ENCODE peak calls at places on chromosomes 12 and 14, in nine cellular contexts. Q is heart left ventricle, P is stomach, T is tibial nerve, V is prostate gland, C is sigmoid colon, W is uterus, N is ovary, G is body of pancreas. R is an unnamed sample.

GRCh38 chr12:6807170-6807569 is 14.5 kb upstream of the GPR162 start:
- DNase-seq in G (no peak), V (no peak), Q (no peak), C (no peak), P (no peak), N (no peak), T (no peak), W (no peak), R (no peak)

GRCh38 chr14:103232338-103232808 is 101.7 kb upstream of the EIF5 start:
- DNase-seq in W (no peak), T (no peak), Q (peak; percentile 41), G (no peak), V (no peak), N (no peak), P (no peak), C (no peak), R (no peak)

GRCh38 chr12:131389051-131390013 is 321.6 kb upstream of the SFSWAP start:
- DNase-seq in V (no peak), N (no peak), W (no peak), P (no peak), Q (no peak), G (no peak), T (no peak), C (no peak), R (no peak)

GRCh38 chr14:58705066-58705465 is 67.3 kb downstream of the DACT1 start:
- DNase-seq in G (no peak), P (no peak), N (no peak), W (no peak), V (no peak), Q (no peak), C (no peak), T (peak; percentile 33), R (no peak)

GRCh38 chr14:26330982-26331381 is 266.9 kb downstream of the NOVA1 start:
- DNase-seq in T (no peak), N (no peak), V (no peak), G (no peak), P (no peak), Q (no peak), W (no peak), C (no peak), R (no peak)

GRCh38 chr14:51563560-51563959 is 88.2 kb upstream of the FRMD6 start:
- DNase-seq in N (no peak), V (no peak), Q (no peak), T (no peak), G (no peak), P (no peak), W (no peak), C (no peak), R (no peak)

GRCh38 chr14:80978403-80978802 is 23.0 kb downstream of the TSHR start:
- DNase-seq in V (no peak), N (no peak), W (no peak), Q (no peak), G (no peak), C (no peak), P (no peak), T (no peak), R (no peak)

GRCh38 chr14:20460458-20461229 is 590 bp downstream of the PIP4P1 start:
- DNase-seq in V (peak; percentile 32), Q (peak; percentile 76), N (peak; percentile 40), T (no peak), C (peak; percentile 76), W (no peak), G (peak; percentile 57), P (peak; percentile 68), R (no peak)

GRCh38 chr12:121776190-121777098 is 17.0 kb downstream of the RHOF start:
- DNase-seq in G (peak; percentile 84), V (peak; percentile 59), C (peak; percentile 87), Q (peak; percentile 92), T (peak; percentile 72), N (peak; percentile 80), W (peak; percentile 71), P (peak; percentile 90), R (no peak)

DNA sequence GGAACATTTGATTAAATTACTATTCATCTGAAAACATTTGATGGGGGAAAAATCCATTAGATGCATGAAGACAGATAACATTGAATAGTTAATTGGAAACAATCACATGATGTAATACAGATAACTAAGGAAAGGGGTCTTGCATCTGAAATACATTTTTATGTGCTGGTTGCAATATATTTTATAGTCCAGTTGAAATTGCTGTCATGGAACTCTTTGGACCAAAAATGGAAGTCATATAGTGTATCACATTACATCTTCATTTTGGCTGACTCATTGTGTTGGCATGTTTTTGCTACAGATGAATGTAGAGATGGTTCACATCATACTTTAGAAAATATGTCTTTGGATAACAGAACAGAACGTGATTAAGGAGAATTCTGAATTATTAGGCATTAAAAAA is 43.0 kb upstream of the GNPNAT1 start:
- DNase-seq in C (no peak), T (no peak), Q (no peak), P (no peak), G (no peak), W (no peak), V (no peak), N (no peak), R (no peak)
- H3K27ac ChIP-seq in C (no peak overlapping the region), T (no peak overlapping the region), Q (no peak overlapping the region), P (no peak overlapping the region), G (no peak overlapping the region), W (no peak overlapping the region), V (no peak overlapping the region), N (no peak overlapping the region), R (no peak overlapping the region)

GRCh38 chr12:43711348-43711747 is 47.2 kb downstream of the PUS7L start:
- DNase-seq in T (no peak), V (no peak), W (no peak), N (no peak), Q (no peak), G (no peak), P (no peak), C (no peak), R (no peak)
- H3K4me3 ChIP-seq in T (no peak overlapping the region), V (no peak overlapping the region), W (no peak overlapping the region), N (no peak overlapping the region), Q (no peak overlapping the region), G (no peak overlapping the region), P (no peak overlapping the region), C (no peak overlapping the region), R (no peak overlapping the region)

GRCh38 chr12:30931222-30931621 is 4.7 kb downstream of the TSPAN11 start:
- DNase-seq in T (no peak), G (no peak), W (no peak), C (no peak), V (peak; percentile 17), Q (no peak), N (no peak), P (no peak), R (no peak)
- TF ChIP-seq POLR2A in T (no peak), G (no peak), W (no peak), C (no peak), V (no peak), Q (no peak), N (no peak), P (no peak), R (no peak)

GRCh38 chr12:2856051-2856450 is 788 bp downstream of the TEX52 start:
- DNase-seq in T (no peak), C (no peak), G (no peak), Q (no peak), N (no peak), W (no peak), V (no peak), P (no peak), R (no peak)

GRCh38 chr12:2860170-2860569 is 3.3 kb upstream of the TEX52 start:
- DNase-seq in P (no peak), Q (no peak), W (no peak), V (no peak), N (no peak), T (no peak), G (no peak), C (no peak), R (no peak)

GRCh38 chr12:2858944-2859352 is 2.1 kb upstream of the TEX52 start:
- DNase-seq in P (no peak), N (peak; percentile 48), T (no peak), Q (no peak), G (no peak), V (no peak), C (no peak), W (peak; percentile 31), R (no peak)

GRCh38 chr12:2856901-2857495 is at the start of gene TEX52:
- DNase-seq in G (no peak), V (no peak), P (no peak), N (no peak), Q (no peak), W (no peak), T (no peak), C (no peak), R (no peak)

DNA sequence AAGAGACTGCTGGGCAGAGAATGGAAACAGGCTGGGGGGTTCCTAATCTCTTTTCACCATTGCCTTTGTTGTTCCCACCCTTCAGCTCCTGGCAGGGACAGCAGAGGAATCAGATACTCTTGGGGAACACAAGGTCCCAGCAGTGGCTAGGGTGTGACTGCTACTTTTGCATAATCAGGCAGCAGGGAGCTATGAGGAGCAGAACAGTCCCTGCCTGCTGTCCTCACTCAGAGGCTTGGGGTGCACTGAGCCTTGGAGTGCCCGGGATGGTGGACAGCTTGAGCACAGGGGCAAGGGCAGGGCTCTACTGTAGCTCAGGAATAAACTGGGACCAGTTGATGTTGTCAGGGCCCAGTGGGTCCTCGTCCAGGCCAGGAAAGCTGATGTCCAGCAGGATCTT is 1.5 kb upstream of the TEX52 start:
- DNase-seq in T (no peak), W (no peak), V (no peak), C (no peak), Q (no peak), N (no peak), G (no peak), P (no peak), R (peak; percentile 75)
- H3K27ac ChIP-seq in T (no peak overlapping the region), W (no peak overlapping the region), V (no peak overlapping the region), C (no peak overlapping the region), Q (no peak overlapping the region), N (peak overlapping the region; percentile 32), G (no peak overlapping the region), P (no peak overlapping the region), R (peak overlapping the region; percentile 78)

GRCh38 chr12:48890657-48891418 is 25.2 kb upstream of the RND1 start:
- DNase-seq in C (peak; percentile 88), T (peak; percentile 52), G (peak; percentile 83), N (peak; percentile 77), Q (peak; percentile 85), W (peak; percentile 76), V (peak; percentile 65), P (peak; percentile 89), R (peak; percentile 53)
- H3K4me3 ChIP-seq in C (no peak overlapping the region), T (peak overlapping the region; percentile 34), G (no peak overlapping the region), N (peak overlapping the region; percentile 22), Q (peak overlapping the region; percentile 26), W (no peak overlapping the region), V (no peak overlapping the region), P (peak overlapping the region; percentile 31), R (peak overlapping the region; percentile 42)

DNA sequence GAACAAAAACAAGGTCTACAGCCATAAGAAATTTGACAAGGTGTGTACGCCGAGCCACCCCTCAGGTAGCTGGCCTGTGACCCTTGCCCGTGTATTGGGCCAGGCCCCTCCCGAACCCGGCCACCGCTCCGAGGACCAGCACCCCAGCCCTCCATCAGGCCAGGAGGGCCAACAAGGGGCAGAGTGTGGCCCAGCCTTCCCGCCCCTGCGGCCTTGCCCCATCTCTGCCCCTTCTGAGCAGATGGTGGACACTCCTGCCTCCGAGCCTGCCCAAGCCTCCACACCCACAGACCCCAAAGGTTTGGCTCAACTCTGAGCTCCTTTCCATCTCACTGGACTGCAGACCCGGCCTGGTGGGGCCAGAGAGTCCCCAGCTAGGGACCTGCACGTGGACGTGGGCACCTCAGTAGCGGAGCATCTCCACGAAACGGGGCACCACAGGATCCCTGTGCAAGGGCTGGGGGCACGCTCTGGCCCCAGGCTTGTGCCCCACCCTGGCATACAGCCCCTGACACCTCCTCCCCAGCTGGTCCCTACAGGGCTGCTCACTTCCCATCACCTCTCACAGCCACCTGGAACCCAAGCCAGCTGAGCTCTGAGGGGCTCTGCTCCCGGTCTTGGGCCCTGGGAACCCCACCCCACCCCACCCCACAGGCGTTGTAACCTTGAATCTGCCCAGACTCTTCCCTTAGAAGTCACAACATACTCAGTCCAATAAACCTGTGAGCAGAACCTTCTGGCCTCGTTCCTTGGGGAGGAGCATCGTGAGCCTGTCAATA is 3.3 kb downstream of the P2RX2 start:
- DNase-seq in T (no peak), W (no peak), G (no peak), P (no peak), Q (no peak), C (no peak), V (no peak), N (no peak), R (no peak)
- TF ChIP-seq POLR2A in T (no peak), W (no peak), G (no peak), P (no peak), Q (no peak), C (no peak), V (no peak), N (no peak), R (no peak)